ENCODE peak calls at places on chromosomes 6 and 20, in seven cellular contexts. O, I, B, F, C, N and V are unnamed samples. For H3K4me1, the result is how much of the 10 kb centered on the place peaks cover.

GRCh38 chr6:114364295-114364694 is 21.5 kb upstream of the HS3ST5 start:
- DNase-seq in N (no peak), F (no peak), I (peak), B (no peak), O (no peak), C (no peak), V (no peak)

GRCh38 chr6:108835218-108835850 is 12.9 kb upstream of the ARMC2 start:
- DNase-seq in F (peak), O (peak), C (peak), N (peak), B (peak), I (peak), V (no peak)

GRCh38 chr6:125871365-125871764 is 80.6 kb downstream of the NCOA7 start:
- DNase-seq in N (peak), B (no peak), O (no peak), C (no peak), I (no peak), F (no peak), V (no peak)

GRCh38 chr20:23773127-23773526 is 22.4 kb upstream of the CST1 start:
- DNase-seq in B (no peak), I (no peak), O (no peak), F (no peak), N (no peak), C (no peak), V (no peak)

GRCh38 chr6:79453558-79454042 is 83.6 kb downstream of the LCA5 start:
- DNase-seq in I (no peak), O (no peak), N (no peak), F (no peak), B (no peak), C (no peak), V (peak)

GRCh38 chr20:51195419-51195901 is 172.6 kb upstream of the KCNG1 start:
- DNase-seq in F (no peak), C (no peak), I (no peak), O (no peak), B (no peak), N (no peak), V (peak)

GRCh38 chr20:33169176-33169794 is 1.3 kb downstream of the BPIFA2 start:
- DNase-seq in B (no peak), O (no peak), C (no peak), I (no peak), F (no peak), N (peak), V (peak)

GRCh38 chr6:30730611-30731435 is 10.7 kb downstream of the TUBB start:
- DNase-seq in O (peak), N (peak), B (peak), I (peak), F (peak), C (peak), V (peak)

GRCh38 chr20:63959699-63960075 is 3.5 kb upstream of the UCKL1 start:
- DNase-seq in I (no peak), B (no peak), O (no peak), F (peak), C (no peak), N (no peak), V (peak)

GRCh38 chr6:12371641-12372146 is 81.5 kb downstream of the EDN1 start:
- DNase-seq in B (no peak), F (no peak), N (no peak), O (no peak), C (no peak), I (no peak), V (no peak)

GRCh38 chr6:148169701-148170100 is 172.9 kb upstream of the SASH1 start:
- DNase-seq in C (no peak), F (no peak), N (no peak), I (peak), B (no peak), O (no peak), V (no peak)

GRCh38 chr20:21336455-21337151 is 33.5 kb downstream of the XRN2 start:
- DNase-seq in N (no peak), O (no peak), B (no peak), F (no peak), C (no peak), I (no peak), V (no peak)

GRCh38 chr6:139748353-139749146 is 374.1 kb upstream of the CITED2 start:
- DNase-seq in I (peak), O (no peak), N (no peak), B (no peak), C (no peak), F (no peak), V (no peak)

GRCh38 chr6:142378138-142378875 is 76.5 kb downstream of the ADGRG6 start:
- DNase-seq in N (peak), O (no peak), C (no peak), I (peak), F (no peak), B (no peak), V (no peak)

GRCh38 chr20:24095753-24096152 is 107.2 kb upstream of the GGTLC1 start:
- DNase-seq in O (no peak), N (no peak), B (no peak), I (no peak), C (no peak), F (no peak), V (no peak)

GRCh38 chr20:54067606-54068174 is 2.7 kb downstream of the BCAS1 start:
- DNase-seq in F (no peak), B (no peak), I (peak), O (no peak), N (no peak), C (peak), V (peak)

GRCh38 chr6:106163966-106164877 is 78.1 kb downstream of the PRDM1 start:
- DNase-seq in O (peak), F (no peak), C (no peak), N (no peak), B (no peak), I (no peak), V (no peak)

GRCh38 chr20:47676219-47676721 is 109.0 kb downstream of the SULF2 start:
- DNase-seq in N (no peak), O (no peak), F (no peak), B (peak), I (peak), C (no peak), V (no peak)

GRCh38 chr20:4056880-4057279 is 41.5 kb upstream of the RNF24 start:
- DNase-seq in F (no peak), B (no peak), C (no peak), N (no peak), I (no peak), O (no peak), V (peak)

GRCh38 chr6:151763938-151764680 is 43.4 kb upstream of the ESR1 start:
- DNase-seq in B (peak), O (peak), C (peak), I (peak), F (peak), N (peak), V (peak)

GRCh38 chr6:75205776-75206334 is at the start of gene COL12A1:
- DNase-seq in F (peak), O (peak), B (peak), N (peak), C (peak), I (peak), V (peak)

GRCh38 chr6:71529026-71529425 is 240.4 kb downstream of the OGFRL1 start:
- DNase-seq in O (no peak), N (no peak), B (no peak), F (no peak), I (no peak), C (no peak), V (no peak)

GRCh38 chr6:13526718-13527668 is 39.6 kb upstream of the GFOD1 start:
- DNase-seq in F (peak), C (no peak), N (peak), B (peak), I (no peak), O (peak), V (no peak)

GRCh38 chr20:43375586-43375985 is 82.1 kb upstream of the SRSF6 start:
- DNase-seq in B (no peak), N (no peak), I (no peak), F (no peak), O (no peak), C (no peak), V (no peak)

GRCh38 chr20:10541668-10542411 is 106.7 kb downstream of the SLX4IP start:
- DNase-seq in B (no peak), C (no peak), F (no peak), O (no peak), N (peak), I (no peak), V (no peak)

GRCh38 chr6:48147101-48147500 is 36.1 kb upstream of the PTCHD4 start:
- DNase-seq in O (no peak), F (no peak), C (no peak), N (no peak), B (no peak), I (no peak), V (no peak)

GRCh38 chr6:108575905-108576494 is 15.3 kb downstream of the FOXO3 start:
- DNase-seq in I (no peak), C (no peak), N (no peak), O (no peak), F (no peak), B (no peak), V (no peak)

GRCh38 chr20:1301031-1301529 is 27.9 kb downstream of the SDCBP2 start:
- DNase-seq in I (no peak), C (no peak), B (peak), O (no peak), F (no peak), N (no peak), V (no peak)

GRCh38 chr6:107670792-107671199 is 153.3 kb downstream of the SCML4 start:
- DNase-seq in I (peak), N (peak), B (peak), C (no peak), O (peak), F (peak), V (no peak)

GRCh38 chr6:139636391-139636790 is 261.9 kb upstream of the CITED2 start:
- DNase-seq in B (no peak), O (no peak), F (no peak), N (no peak), I (no peak), C (no peak), V (no peak)

DNA sequence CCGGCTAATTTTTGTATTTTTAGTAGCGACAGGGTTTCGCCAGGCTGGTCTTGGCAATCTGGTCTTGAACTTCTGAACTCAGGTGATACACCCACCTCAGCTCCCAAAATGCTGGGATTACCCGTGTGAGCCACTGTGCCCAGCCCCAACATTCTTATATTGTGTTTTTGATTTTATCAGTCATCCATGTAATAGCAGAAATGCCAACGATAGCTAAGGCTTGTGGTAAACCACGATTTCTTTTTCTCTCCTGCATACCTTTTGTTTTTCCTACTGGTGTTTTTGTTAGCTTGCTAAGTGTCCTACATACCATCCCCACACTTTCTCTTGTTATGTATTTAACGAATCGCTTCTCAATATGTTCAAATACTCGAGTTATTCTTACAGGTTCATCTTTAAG is 12.1 kb downstream of the PHACTR2 start:
- DNase-seq in I (no peak), C (no peak), O (no peak), F (no peak), B (no peak), N (no peak), V (no peak)
- H3K4me1 ChIP-seq in I (under half), C (half or more), O (under half), F (under half), B (under half), N (under half), V (under half)

GRCh38 chr6:34315256-34315655 is 66.5 kb upstream of the SMIM29 start:
- DNase-seq in O (no peak), I (no peak), B (no peak), F (no peak), N (no peak), C (no peak), V (no peak)

GRCh38 chr6:34316442-34317171 is 67.8 kb upstream of the SMIM29 start:
- DNase-seq in C (no peak), B (no peak), F (no peak), N (no peak), I (no peak), O (no peak), V (no peak)

GRCh38 chr6:34317172-34317477 is 68.3 kb upstream of the SMIM29 start:
- DNase-seq in O (no peak), C (no peak), N (no peak), B (no peak), I (no peak), F (no peak), V (no peak)

GRCh38 chr6:34317882-34318491 is 69.2 kb upstream of the SMIM29 start:
- DNase-seq in C (no peak), B (no peak), N (no peak), I (no peak), F (no peak), O (no peak), V (no peak)

GRCh38 chr6:34315780-34316179 is 67.0 kb upstream of the SMIM29 start:
- DNase-seq in F (no peak), O (no peak), N (no peak), B (no peak), C (no peak), I (no peak), V (no peak)
- H3K4me3 ChIP-seq in F (no peak), O (no peak), N (no peak), B (no peak), C (no peak), I (no peak), V (no peak)

DNA sequence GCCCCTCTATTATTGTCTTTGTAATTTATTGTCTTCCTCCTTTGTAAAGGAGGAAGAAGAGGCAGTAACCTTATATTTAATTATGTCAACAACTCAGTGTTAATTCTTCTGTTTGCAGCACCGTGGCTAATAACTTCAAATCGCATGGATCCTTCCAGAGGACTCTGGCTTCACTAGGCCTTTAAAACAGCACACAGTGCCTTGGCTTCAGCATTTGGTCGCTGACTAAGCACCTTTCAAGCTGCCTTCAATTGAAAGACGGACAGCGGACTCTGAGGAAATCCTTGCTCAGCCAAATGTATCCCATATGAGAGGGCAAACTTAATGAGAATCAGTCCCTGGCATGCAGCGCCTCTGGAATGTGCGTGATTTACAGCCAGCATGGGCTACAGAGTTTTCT is 64.2 kb downstream of the SGK1 start:
- DNase-seq in I (peak), O (peak), B (no peak), F (no peak), N (no peak), C (no peak), V (no peak)
- H3K4me1 ChIP-seq in I (under half), O (under half), B (under half), F (under half), N (under half), C (under half), V (under half)

GRCh38 chr6:135021310-135022049 is 33.1 kb downstream of the HBS1L start:
- DNase-seq in O (no peak), N (no peak), C (no peak), I (no peak), B (no peak), F (no peak), V (no peak)

GRCh38 chr6:135018961-135019360 is 35.7 kb downstream of the HBS1L start:
- DNase-seq in C (no peak), N (no peak), B (no peak), O (no peak), F (no peak), I (no peak), V (no peak)

GRCh38 chr6:135025175-135025574 is 29.4 kb downstream of the HBS1L start:
- DNase-seq in O (no peak), B (no peak), I (no peak), F (no peak), N (no peak), C (no peak), V (no peak)

GRCh38 chr6:135025775-135026174 is 28.8 kb downstream of the HBS1L start:
- DNase-seq in N (peak), F (no peak), C (no peak), O (no peak), I (no peak), B (no peak), V (no peak)

DNA sequence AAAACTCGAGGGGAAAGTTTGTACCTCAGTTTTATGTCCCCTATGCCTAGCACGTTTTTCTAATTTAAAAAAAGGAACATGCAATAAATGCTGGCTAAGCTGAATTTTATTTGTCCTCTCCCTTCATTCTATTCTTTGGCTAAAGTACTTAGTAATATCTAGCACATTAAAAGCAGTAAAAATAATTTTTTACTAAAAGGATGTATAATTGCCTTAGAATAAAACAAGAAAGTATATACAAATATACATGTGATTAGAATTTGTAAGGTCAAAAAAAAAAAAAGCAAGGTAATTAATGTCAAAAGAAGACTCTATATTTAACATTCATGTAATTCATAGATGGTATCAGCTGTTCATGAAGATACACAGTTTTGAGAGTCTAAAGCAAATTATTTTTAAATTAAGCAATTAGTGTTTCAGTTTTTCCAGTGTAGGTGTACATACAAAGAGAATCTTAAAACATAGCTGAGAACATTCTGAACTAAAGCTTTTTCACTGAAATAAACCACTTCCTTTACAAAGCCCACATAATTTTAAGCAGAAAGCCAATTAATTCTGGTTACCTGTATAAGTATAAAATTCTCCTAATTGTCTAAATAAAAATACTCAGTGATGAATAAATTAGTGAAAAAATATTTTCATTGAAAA is 32.4 kb downstream of the HBS1L start:
- DNase-seq in O (no peak), F (no peak), N (no peak), C (no peak), I (no peak), B (no peak), V (no peak)
- H3K4me3 ChIP-seq in O (no peak), F (no peak), N (no peak), C (no peak), I (no peak), B (no peak), V (no peak)

GRCh38 chr6:167973092-167973880 is 24.2 kb upstream of the KIF25 start:
- DNase-seq in C (no peak), F (no peak), O (no peak), N (no peak), I (no peak), B (no peak), V (no peak)
- H3K4me1 ChIP-seq in C (under half), F (under half), O (under half), N (under half), I (under half), B (under half), V (under half)

DNA sequence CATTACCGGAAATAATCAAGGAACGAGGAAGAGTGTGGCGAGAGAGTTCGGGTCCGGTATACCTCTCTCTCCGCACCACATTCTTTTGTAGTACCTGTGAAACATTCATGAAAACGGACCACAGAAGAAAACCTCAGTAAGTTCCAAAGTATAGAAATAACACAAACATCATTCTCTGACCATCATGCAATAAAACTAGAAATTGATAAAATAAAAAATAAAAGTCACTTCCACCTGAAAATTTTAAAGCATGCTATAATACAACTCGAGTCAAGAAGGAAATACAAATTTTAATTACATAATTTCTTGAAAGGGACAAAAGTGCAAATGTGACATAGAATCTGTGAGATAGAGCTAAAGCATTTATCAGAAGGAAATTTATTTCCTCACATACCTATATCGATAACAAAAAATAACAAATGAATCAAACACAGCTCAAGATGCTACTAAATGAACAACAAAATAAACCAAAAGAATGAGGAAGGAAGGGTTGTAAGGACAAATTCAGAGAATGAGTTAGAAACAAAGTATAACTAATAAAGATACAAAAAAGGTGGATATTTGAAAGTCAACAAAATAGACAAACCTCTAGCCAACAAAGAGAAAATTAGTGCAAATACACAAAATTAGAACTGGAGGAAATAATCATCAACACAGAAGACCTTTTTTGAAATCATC is 84.2 kb downstream of the TRIM27 start:
- DNase-seq in N (no peak), B (no peak), I (no peak), C (no peak), F (no peak), O (no peak), V (no peak)
- H3K4me3 ChIP-seq in N (peak), B (peak), I (peak), C (peak), F (peak), O (peak), V (peak)